ENCODE peak calls at places on chromosomes 11 and 22, in eight cellular contexts. F is right cardiac atrium, D is mesendoderm, O is heart left ventricle, Q is lower lobe of right lung, Z is right lobe of liver, P is substantia nigra, L is psoas muscle. Y is an unnamed sample.

GRCh38 chr11:62026739-62027138 is 59.3 kb upstream of the FTH1 start:
- DNase-seq in F (no peak), Q (no peak), O (no peak), Z (no peak), D (no peak), L (no peak), P (no peak), Y (no peak)

GRCh38 chr11:46343520-46343919 is 3.7 kb upstream of the DGKZ start:
- DNase-seq in D (peak), L (no peak), F (no peak), Q (no peak), O (no peak), P (no peak), Z (no peak), Y (no peak)

GRCh38 chr11:76523147-76523546 is 78.3 kb downstream of the EMSY start:
- DNase-seq in F (no peak), L (no peak), D (peak), O (no peak), Z (no peak), P (no peak), Q (no peak), Y (no peak)

GRCh38 chr22:49203091-49203862 is 624.4 kb downstream of the BRD1 start:
- DNase-seq in D (no peak), L (no peak), F (no peak), Z (peak), Q (peak), O (peak), P (no peak), Y (no peak)

GRCh38 chr11:125390949-125391348 is 105.1 kb downstream of the FEZ1 start:
- DNase-seq in Q (no peak), P (no peak), Z (no peak), L (no peak), O (no peak), F (no peak), D (peak), Y (no peak)

GRCh38 chr11:58028687-58029411 is 1.9 kb upstream of the OR6Q1 start:
- DNase-seq in P (peak), Q (no peak), O (no peak), D (no peak), L (no peak), F (no peak), Z (no peak), Y (no peak)

GRCh38 chr11:63901660-63902059 is 15.3 kb downstream of the RCOR2 start:
- DNase-seq in L (no peak), Z (no peak), O (no peak), Q (no peak), P (no peak), D (peak), F (no peak), Y (no peak)

GRCh38 chr11:34643846-34644245 is 23.0 kb downstream of the EHF start:
- DNase-seq in L (no peak), Z (no peak), P (no peak), O (no peak), F (no peak), D (peak), Q (no peak), Y (no peak)

GRCh38 chr11:9755561-9755960 is 91.7 kb downstream of the SWAP70 start:
- DNase-seq in L (no peak), D (no peak), Q (no peak), Z (no peak), P (no peak), F (no peak), O (no peak), Y (no peak)

GRCh38 chr11:22681281-22681812 is 14.9 kb downstream of the GAS2 start:
- DNase-seq in L (no peak), O (no peak), F (no peak), Z (no peak), D (no peak), P (no peak), Q (no peak), Y (no peak)

GRCh38 chr22:36856121-36856791 is 4.5 kb upstream of the NCF4 start:
- DNase-seq in D (peak), P (peak), Q (peak), L (peak), O (peak), Z (peak), F (peak), Y (no peak)

GRCh38 chr11:61602775-61603569 is 22.1 kb upstream of the SYT7 start:
- DNase-seq in L (peak), F (peak), Q (no peak), Z (no peak), D (no peak), P (no peak), O (peak), Y (peak)

GRCh38 chr11:5967708-5968107 is 586 bp downstream of the OR56A5 start:
- DNase-seq in Q (no peak), F (no peak), D (no peak), O (no peak), Z (no peak), P (no peak), L (no peak), Y (peak)

GRCh38 chr22:49967333-49968241 is 7.0 kb downstream of the PIM3 start:
- DNase-seq in Q (peak), L (peak), D (no peak), Z (peak), P (peak), O (peak), F (peak), Y (no peak)

GRCh38 chr22:46272762-46273431 is 5.1 kb downstream of the TTC38 start:
- DNase-seq in P (no peak), Z (no peak), F (no peak), Q (no peak), L (peak), D (no peak), O (no peak), Y (no peak)

GRCh38 chr11:8080674-8081590 is at the start of gene TUB:
- DNase-seq in D (peak), P (peak), O (peak), F (peak), Q (no peak), L (no peak), Z (no peak), Y (no peak)

GRCh38 chr11:94504689-94505293 is 7.5 kb upstream of the C11orf97 start:
- DNase-seq in F (no peak), O (no peak), Z (no peak), L (no peak), D (peak), Q (no peak), P (no peak), Y (no peak)

GRCh38 chr11:114832532-114833125 is 154.3 kb downstream of the NXPE2 start:
- DNase-seq in Q (no peak), F (no peak), Z (no peak), L (no peak), P (no peak), D (no peak), O (no peak), Y (no peak)

GRCh38 chr11:128708660-128709059 is 14.8 kb downstream of the FLI1 start:
- DNase-seq in O (no peak), Q (no peak), D (no peak), P (no peak), F (no peak), Z (no peak), L (no peak), Y (no peak)

GRCh38 chr11:73312806-73313403 is 4.8 kb downstream of the ARHGEF17 start:
- DNase-seq in Q (no peak), Z (no peak), O (no peak), P (no peak), D (no peak), F (no peak), L (peak), Y (no peak)

GRCh38 chr11:548700-549603 is 11.6 kb downstream of the LMNTD2 start:
- DNase-seq in P (no peak), Q (no peak), D (peak), Z (no peak), F (no peak), O (no peak), L (no peak), Y (no peak)

GRCh38 chr11:118841469-118842222 is 42.0 kb upstream of the CXCR5 start:
- DNase-seq in O (no peak), Z (no peak), Q (no peak), D (no peak), F (no peak), L (no peak), P (no peak), Y (no peak)

GRCh38 chr11:86669424-86669823 is 3.0 kb downstream of the ME3 start:
- DNase-seq in F (no peak), P (no peak), L (no peak), Z (no peak), O (no peak), D (peak), Q (no peak), Y (no peak)

GRCh38 chr11:75194147-75194546 is 43.2 kb downstream of the SLCO2B1 start:
- DNase-seq in P (no peak), D (no peak), Z (no peak), F (no peak), Q (no peak), O (no peak), L (peak), Y (no peak)

GRCh38 chr11:75193271-75193670 is 42.4 kb downstream of the SLCO2B1 start:
- DNase-seq in Z (no peak), O (no peak), D (no peak), P (no peak), F (no peak), L (no peak), Q (no peak), Y (no peak)

GRCh38 chr11:75193711-75194110 is 42.8 kb downstream of the SLCO2B1 start:
- DNase-seq in Q (no peak), L (no peak), P (no peak), O (no peak), D (no peak), Z (no peak), F (no peak), Y (no peak)

GRCh38 chr11:75196426-75196825 is 44.1 kb upstream of the TPBGL start:
- DNase-seq in Q (no peak), P (no peak), O (no peak), Z (no peak), F (no peak), L (no peak), D (no peak), Y (no peak)

GRCh38 chr11:75195164-75195962 is 44.5 kb downstream of the SLCO2B1 start:
- DNase-seq in O (peak), D (no peak), L (no peak), Z (peak), Q (peak), P (peak), F (peak), Y (no peak)
- H3K27ac ChIP-seq in O (peak), D (no peak), L (no peak), Z (peak), Q (peak), P (peak), F (no peak), Y (no peak)

GRCh38 chr11:83070878-83071640 is 638 bp downstream of the RAB30 start:
- DNase-seq in O (no peak), L (peak), Q (peak), P (peak), D (peak), F (peak), Z (peak), Y (no peak)
- H3K27ac ChIP-seq in O (peak), L (peak), Q (peak), P (peak), D (no peak), F (peak), Z (peak), Y (peak)

GRCh38 chr22:39215070-39215396 is 29.7 kb downstream of the PDGFB start:
- DNase-seq in O (no peak), Z (no peak), P (no peak), Q (peak), L (no peak), D (no peak), F (no peak), Y (no peak)

GRCh38 chr22:39214006-39214382 is 30.8 kb downstream of the PDGFB start:
- DNase-seq in O (no peak), P (no peak), D (no peak), Q (peak), Z (no peak), L (no peak), F (no peak), Y (no peak)

GRCh38 chr22:39214383-39215069 is 30.3 kb downstream of the PDGFB start:
- DNase-seq in D (peak), Z (no peak), L (no peak), O (no peak), Q (peak), F (no peak), P (no peak), Y (no peak)

GRCh38 chr22:39216143-39216490 is 28.7 kb downstream of the PDGFB start:
- DNase-seq in D (no peak), L (no peak), Q (peak), F (no peak), P (no peak), Z (no peak), O (no peak), Y (no peak)

DNA sequence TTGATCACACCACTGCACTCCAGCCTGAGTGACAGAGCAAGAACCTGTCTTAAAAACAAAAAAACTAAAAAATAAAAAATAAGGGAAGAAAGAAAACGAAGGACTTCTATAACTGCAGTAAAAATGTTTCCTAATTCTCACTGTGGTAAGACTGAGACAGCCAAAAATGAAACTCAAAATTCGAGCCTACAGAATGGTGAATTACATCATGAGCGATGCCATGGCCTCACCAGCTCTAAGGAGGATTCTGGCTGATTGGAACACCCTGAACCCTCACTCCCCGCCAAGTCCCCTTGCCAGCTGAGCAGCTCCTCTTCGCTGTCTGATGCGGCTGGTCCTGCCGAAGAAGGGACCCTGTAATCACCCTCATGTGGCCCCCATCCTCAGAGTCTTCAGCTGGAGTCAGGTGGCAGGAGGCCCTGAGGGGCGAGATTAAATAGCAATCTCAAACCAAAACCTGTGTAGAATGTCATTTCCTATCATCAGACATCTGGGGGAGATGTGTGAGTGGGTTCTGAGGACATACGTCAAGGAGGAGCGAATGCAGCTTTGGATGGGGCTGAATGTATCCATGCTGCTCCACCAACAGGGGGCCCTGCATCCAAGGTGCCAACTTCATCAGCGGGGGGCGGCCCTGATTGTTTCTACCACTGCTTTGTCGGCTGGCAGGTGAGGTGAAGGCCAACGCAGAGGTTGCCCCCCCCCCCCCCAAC is 29.2 kb downstream of the PDGFB start:
- DNase-seq in O (no peak), F (no peak), Q (peak), P (no peak), D (peak), L (no peak), Z (no peak), Y (no peak)
- H3K27ac ChIP-seq in O (no peak), F (no peak), Q (no peak), P (no peak), D (no peak), L (no peak), Z (no peak), Y (peak)

GRCh38 chr11:27210509-27210908 is 152.5 kb downstream of the CCDC34 start:
- DNase-seq in Z (no peak), F (no peak), L (no peak), Q (no peak), O (no peak), D (no peak), P (no peak), Y (no peak)
- H3K27ac ChIP-seq in Z (no peak), F (no peak), L (no peak), Q (no peak), O (peak), D (no peak), P (no peak), Y (peak)

GRCh38 chr11:44760917-44761545 is 34.3 kb downstream of the TSPAN18 start:
- DNase-seq in D (peak), L (no peak), P (no peak), O (no peak), Q (no peak), Z (no peak), F (no peak), Y (peak)
- H3K27ac ChIP-seq in D (no peak), L (peak), P (no peak), O (peak), Q (no peak), Z (no peak), F (peak), Y (no peak)

GRCh38 chr11:78420796-78421209 is 3.2 kb upstream of the GAB2 start:
- DNase-seq in F (peak), P (peak), L (peak), O (peak), Q (peak), Z (no peak), D (no peak), Y (no peak)

GRCh38 chr11:78417888-78418583 is 416 bp upstream of the GAB2 start:
- DNase-seq in Q (peak), O (peak), P (peak), L (peak), Z (peak), F (peak), D (peak), Y (no peak)

GRCh38 chr11:78418584-78419211 is 1.1 kb upstream of the GAB2 start:
- DNase-seq in P (no peak), O (no peak), D (no peak), F (no peak), Q (no peak), L (no peak), Z (no peak), Y (no peak)

GRCh38 chr11:78419327-78419726 is 1.7 kb upstream of the GAB2 start:
- DNase-seq in O (no peak), Z (no peak), F (peak), P (no peak), D (peak), Q (peak), L (peak), Y (peak)

GRCh38 chr11:78420255-78420764 is 2.7 kb upstream of the GAB2 start:
- DNase-seq in Z (no peak), P (peak), Q (peak), L (peak), F (peak), O (peak), D (peak), Y (no peak)
- H3K27ac ChIP-seq in Z (no peak), P (peak), Q (peak), L (peak), F (peak), O (peak), D (no peak), Y (no peak)

DNA sequence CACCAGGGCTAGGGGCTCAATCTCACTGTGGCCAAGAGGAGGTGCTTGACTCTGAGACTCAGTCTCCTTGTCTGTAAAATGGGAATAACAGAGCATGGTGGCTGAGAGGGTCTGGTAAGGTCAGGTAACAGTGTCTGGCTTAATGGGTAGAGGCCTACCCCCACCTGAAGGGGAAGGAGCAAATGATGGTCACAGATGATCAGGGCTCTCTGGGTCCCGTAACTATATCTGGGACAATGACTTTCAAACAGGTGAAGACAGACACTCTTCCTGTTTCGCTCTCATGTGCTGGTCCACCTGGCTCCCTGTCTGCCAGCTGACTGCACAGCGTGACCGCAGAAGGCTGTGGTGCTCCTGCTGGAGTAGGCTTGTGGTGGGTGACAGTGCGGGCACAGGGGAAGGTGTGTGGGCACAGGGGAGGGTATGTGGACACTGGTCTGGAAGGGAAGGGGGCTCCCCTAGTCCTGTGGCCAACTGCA is 4.0 kb downstream of the A4GALT start:
- DNase-seq in Q (no peak), O (no peak), D (no peak), L (no peak), F (peak), Z (no peak), P (no peak), Y (no peak)
- H3K27ac ChIP-seq in Q (no peak), O (peak), D (no peak), L (no peak), F (peak), Z (no peak), P (no peak), Y (peak)

DNA sequence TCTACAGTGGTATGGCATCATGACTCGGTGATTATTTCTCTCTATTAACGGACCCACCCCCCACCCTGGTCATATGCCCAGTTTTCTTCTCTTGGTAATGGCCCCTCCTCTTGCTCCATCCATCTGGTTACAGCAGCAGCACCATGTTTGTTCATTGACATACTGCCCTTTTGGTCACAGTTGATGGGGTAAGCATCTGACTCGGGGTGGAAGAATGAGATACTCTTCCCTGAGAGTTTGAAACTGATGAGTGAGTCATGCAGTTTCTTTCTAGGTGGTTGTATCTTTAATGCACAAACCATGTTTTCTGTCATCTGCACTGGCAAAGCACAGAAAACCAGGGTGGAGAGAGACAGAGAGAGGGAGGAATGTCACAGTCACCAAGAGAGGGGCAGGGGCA is 126.0 kb downstream of the SYN3 start:
- DNase-seq in D (peak), Q (no peak), F (no peak), O (no peak), P (no peak), L (no peak), Z (no peak), Y (peak)
- H3K27ac ChIP-seq in D (no peak), Q (no peak), F (no peak), O (no peak), P (no peak), L (no peak), Z (no peak), Y (peak)